ENCODE peak calls at places on chromosomes 2 and 18, in eight cellular contexts. I is gastrocnemius medialis; N is SK-N-SH; E is HTR-8/SVneo; V is activated CD4-positive, alpha-beta memory T cell treated with anti-CD3 and anti-CD28 coated beads for 36 hours; O is EH; F is fibroblast of mammary gland; H is activated CD8-positive, alpha-beta memory T cell treated with anti-CD3 and anti-CD28 coated beads, Interleukin-2, amount 50 U/mL, for 48 hours. Z is an unnamed sample.
A peak's percentile ranks its signal among the peaks of the same experiment; 100 is the strongest.

GRCh38 chr2:223316346-223316745 is 264.4 kb downstream of the KCNE4 start:
- DNase-seq in O (no peak), F (no peak), V (no peak), N (no peak), I (no peak), E (no peak), H (no peak), Z (no peak)

GRCh38 chr2:66781804-66782203 is 346.9 kb downstream of the MEIS1 start:
- DNase-seq in H (no peak), E (no peak), V (no peak), N (no peak), I (no peak), F (no peak), O (no peak), Z (no peak)

GRCh38 chr2:216692636-216693413 is 2.5 kb downstream of the IGFBP5 start:
- DNase-seq in I (peak; percentile 90), V (peak; percentile 69), O (peak; percentile 72), H (peak; percentile 85), N (peak; percentile 86), F (no peak), E (peak; percentile 83), Z (peak; percentile 83)

GRCh38 chr2:2664989-2665833 is 334.1 kb upstream of the MYT1L start:
- DNase-seq in H (no peak), V (no peak), N (no peak), O (no peak), I (peak; percentile 28), E (peak; percentile 45), F (peak; percentile 50), Z (no peak)

GRCh38 chr2:70735065-70735464 is 32.9 kb downstream of the ADD2 start:
- DNase-seq in H (no peak), I (no peak), E (no peak), O (no peak), V (no peak), F (no peak), N (no peak), Z (no peak)

GRCh38 chr2:217396165-217396564 is 536.3 kb upstream of the TNP1 start:
- DNase-seq in O (peak; percentile 86), I (no peak), V (no peak), E (no peak), H (no peak), N (no peak), F (peak; percentile 50), Z (peak; percentile 38)

GRCh38 chr2:12714391-12715221 is 2.1 kb upstream of the TRIB2 start:
- DNase-seq in O (peak; percentile 72), V (no peak), E (no peak), I (no peak), H (no peak), N (no peak), F (peak; percentile 56), Z (no peak)

GRCh38 chr2:46294185-46294836 is 2.9 kb upstream of the EPAS1 start:
- DNase-seq in E (no peak), F (peak; percentile 49), V (peak; percentile 55), N (peak; percentile 77), O (peak; percentile 51), I (no peak), H (peak; percentile 51), Z (peak; percentile 38)

GRCh38 chr2:172704072-172704936 is 31.3 kb upstream of the RAPGEF4 start:
- DNase-seq in I (no peak), V (no peak), E (peak; percentile 38), F (peak; percentile 59), H (no peak), N (peak; percentile 44), O (peak; percentile 54), Z (peak; percentile 49)

GRCh38 chr2:211729433-211729832 is 809.2 kb downstream of the ERBB4 start:
- DNase-seq in N (no peak), I (no peak), F (no peak), V (no peak), H (no peak), E (no peak), O (no peak), Z (no peak)

GRCh38 chr2:25309402-25309801 is 32.3 kb downstream of the DNMT3A start:
- DNase-seq in V (peak; percentile 75), N (peak; percentile 85), O (peak; percentile 58), E (peak; percentile 58), I (peak; percentile 55), F (peak; percentile 65), H (peak; percentile 81), Z (peak; percentile 61)

GRCh38 chr18:44789704-44790103 is 109.0 kb downstream of the SETBP1 start:
- DNase-seq in E (no peak), O (peak; percentile 71), H (no peak), N (peak; percentile 48), V (no peak), F (peak; percentile 15), I (no peak), Z (peak; percentile 61)

GRCh38 chr2:96800762-96801463 is 15.2 kb upstream of the CNNM3 start:
- DNase-seq in O (peak; percentile 55), H (peak; percentile 84), I (peak; percentile 94), E (peak; percentile 94), F (peak; percentile 50), N (peak; percentile 93), V (peak; percentile 86), Z (peak; percentile 84)

GRCh38 chr2:99382163-99382562 is 45.0 kb downstream of the EIF5B start:
- DNase-seq in E (no peak), I (no peak), N (no peak), V (no peak), O (no peak), H (no peak), F (no peak), Z (no peak)

GRCh38 chr2:127629637-127630036 is 16.3 kb upstream of the GPR17 start:
- DNase-seq in O (no peak), H (no peak), V (no peak), F (no peak), E (no peak), I (no peak), N (no peak), Z (no peak)

GRCh38 chr2:121664713-121665112 is 15.5 kb upstream of the CLASP1 start:
- DNase-seq in F (peak; percentile 18), E (no peak), O (no peak), V (no peak), I (no peak), H (no peak), N (no peak), Z (no peak)

GRCh38 chr2:33222309-33222708 is 254.1 kb upstream of the RASGRP3 start:
- DNase-seq in H (no peak), O (no peak), I (no peak), N (no peak), E (no peak), F (no peak), V (no peak), Z (no peak)

GRCh38 chr2:239737144-239737463 is 288.0 kb downstream of the NDUFA10 start:
- DNase-seq in V (no peak), H (no peak), F (no peak), O (no peak), I (no peak), E (no peak), N (no peak), Z (no peak)